ENCODE peak calls at places on chromosome 17, in five cellular contexts. G is transverse colon, B is neural progenitor cell, D is PC-9, Z is stomach. Q is an unnamed sample.

GRCh38 chr17:55547027-55547670 is 35.9 kb upstream of the SMIM36 start:
- DNase-seq in G (no peak), D (no peak), B (no peak), Z (no peak), Q (no peak)

GRCh38 chr17:45920083-45920482 is 25.7 kb downstream of the MAPT start:
- DNase-seq in G (no peak), Z (no peak), D (no peak), B (no peak), Q (no peak)

GRCh38 chr17:62822080-62822904 is 14.2 kb upstream of the MARCHF10 start:
- DNase-seq in D (no peak), B (no peak), Z (peak; percentile 51), G (no peak), Q (no peak)

GRCh38 chr17:700504-701094 is 14.0 kb downstream of the VPS53 start:
- DNase-seq in G (no peak), D (no peak), B (peak; percentile 38), Z (no peak), Q (no peak)

GRCh38 chr17:5555254-5555653 is 29.1 kb downstream of the NLRP1 start:
- DNase-seq in B (no peak), G (no peak), Z (no peak), D (no peak), Q (peak; percentile 35)

GRCh38 chr17:44000141-44000860 is 4.1 kb upstream of the NAGS start:
- DNase-seq in G (no peak), D (no peak), B (no peak), Z (no peak), Q (no peak)

GRCh38 chr17:76547183-76547641 is 7.4 kb downstream of the PRCD start:
- DNase-seq in G (peak; percentile 67), D (peak; percentile 47), B (peak; percentile 86), Z (peak; percentile 51), Q (peak; percentile 91)

GRCh38 chr17:71084219-71084618 is 914.9 kb downstream of the KCNJ2 start:
- DNase-seq in Z (peak; percentile 42), G (peak; percentile 46), B (peak; percentile 71), D (no peak), Q (peak; percentile 82)

GRCh38 chr17:35236821-35237220 is 6.1 kb upstream of the SLFN5 start:
- DNase-seq in Z (no peak), D (no peak), G (no peak), B (no peak), Q (no peak)

GRCh38 chr17:35795007-35795870 is at the start of gene MMP28:
- DNase-seq in D (peak; percentile 46), G (peak; percentile 84), B (peak; percentile 78), Z (peak; percentile 64), Q (peak; percentile 51)

GRCh38 chr17:31740611-31741082 is 118.4 kb downstream of the COPRS start:
- DNase-seq in Z (no peak), G (no peak), D (no peak), B (no peak), Q (no peak)

GRCh38 chr17:7807206-7807605 is 26.8 kb upstream of the KDM6B start:
- DNase-seq in G (no peak), B (no peak), Z (no peak), D (no peak), Q (no peak)

GRCh38 chr17:19386974-19387920 is at the start of gene MFAP4:
- DNase-seq in G (peak; percentile 60), D (no peak), Z (no peak), B (peak; percentile 80), Q (peak; percentile 95)

GRCh38 chr17:46126840-46127239 is 66.4 kb downstream of the KANSL1 start:
- DNase-seq in B (no peak), G (no peak), D (no peak), Z (no peak), Q (no peak)

GRCh38 chr17:16519021-16519420 is 27.0 kb upstream of the LRRC75A start:
- DNase-seq in D (no peak), G (no peak), B (no peak), Z (no peak), Q (no peak)

GRCh38 chr17:32490101-32490482 is 3.3 kb downstream of the CDK5R1 start:
- DNase-seq in G (no peak), Z (no peak), D (no peak), B (no peak), Q (peak; percentile 38)

GRCh38 chr17:68719431-68719830 is 118.3 kb upstream of the FAM20A start:
- DNase-seq in Z (no peak), G (no peak), B (no peak), D (no peak), Q (no peak)

GRCh38 chr17:36706437-36706731 is 105.0 kb downstream of the MRM1 start:
- DNase-seq in Z (no peak), G (no peak), B (no peak), D (no peak), Q (no peak)

GRCh38 chr17:29958947-29959657 is 17.7 kb downstream of the EFCAB5 start:
- DNase-seq in B (no peak), G (no peak), Z (no peak), D (no peak), Q (no peak)

GRCh38 chr17:19268611-19269010 is 31.4 kb downstream of the EPN2 start:
- DNase-seq in Z (no peak), B (no peak), G (no peak), D (no peak), Q (no peak)

GRCh38 chr17:48552453-48553189 is 7.7 kb upstream of the HOXB2 start:
- DNase-seq in Z (no peak), B (peak; percentile 36), G (no peak), D (no peak), Q (no peak)

GRCh38 chr17:6352016-6352415 is 82.9 kb downstream of the AIPL1 start:
- DNase-seq in D (no peak), G (no peak), Z (no peak), B (no peak), Q (no peak)

GRCh38 chr17:75652934-75653549 is 13.9 kb downstream of the RECQL5 start:
- DNase-seq in G (no peak), B (peak; percentile 74), D (peak; percentile 37), Z (no peak), Q (peak; percentile 69)

GRCh38 chr17:50148226-50149098 is 2.0 kb downstream of the PPP1R9B start:
- DNase-seq in B (peak; percentile 54), G (peak; percentile 78), Z (peak; percentile 62), D (peak; percentile 76), Q (no peak)
- TF ChIP-seq CTCF in B (peak; percentile 28), G (no peak), Z (no peak), D (peak; percentile 31), Q (no peak)

DNA sequence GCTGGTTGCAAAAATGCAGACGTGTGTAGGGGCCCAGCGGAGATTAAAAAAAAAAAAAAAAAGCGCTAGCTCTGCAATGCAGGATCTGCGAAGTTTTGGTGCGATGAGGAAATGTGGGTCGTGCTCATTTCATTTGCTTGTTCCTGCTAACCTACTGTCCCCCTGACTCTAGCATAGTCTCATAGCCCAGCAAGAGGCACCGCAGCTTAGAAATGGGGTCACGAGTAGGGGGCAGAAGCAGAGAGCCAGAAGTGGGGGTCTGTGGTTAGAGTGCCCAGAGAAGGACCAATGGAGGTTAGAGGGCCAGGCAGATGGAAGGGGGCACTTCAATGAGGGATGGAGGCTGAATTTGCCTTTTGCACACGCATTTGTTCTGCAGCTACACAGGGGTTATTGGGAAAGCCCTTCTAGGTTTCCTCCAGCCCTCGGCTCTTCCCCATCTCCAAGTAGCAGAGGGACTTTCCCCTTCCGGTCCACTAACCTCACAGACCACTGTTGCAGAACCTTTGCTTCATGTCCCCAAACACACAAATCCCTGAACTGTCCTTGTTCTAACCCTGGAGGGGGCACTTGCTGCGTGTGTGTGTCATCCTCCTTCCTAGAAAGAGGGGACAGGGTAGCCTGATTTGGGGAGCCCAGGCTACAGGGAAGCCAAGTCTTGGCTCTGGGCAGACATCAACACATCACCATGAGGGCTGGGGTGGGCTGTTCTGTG is 7.0 kb upstream of the NR1D1 start:
- DNase-seq in D (no peak), B (no peak), G (no peak), Z (no peak), Q (no peak)
- H3K4me3 ChIP-seq in D (no peak overlapping the region), B (no peak overlapping the region), G (no peak overlapping the region), Z (no peak overlapping the region), Q (no peak overlapping the region)

GRCh38 chr17:9750488-9750887 is 40.9 kb downstream of the DHRS7C start:
- DNase-seq in Z (no peak), G (no peak), D (no peak), B (no peak), Q (no peak)

GRCh38 chr17:9760336-9760735 is 31.1 kb downstream of the DHRS7C start:
- DNase-seq in D (no peak), B (no peak), Z (no peak), G (no peak), Q (no peak)

GRCh38 chr17:9755083-9755482 is 36.3 kb downstream of the DHRS7C start:
- DNase-seq in Z (no peak), G (no peak), D (no peak), B (no peak), Q (no peak)
- H3K27me3 ChIP-seq in Z (no peaks in the 10 kb centered on the region), G (peaks cover 6% of the 10 kb centered on the region), D (no peaks in the 10 kb centered on the region), B (no peaks in the 10 kb centered on the region), Q (no peaks in the 10 kb centered on the region)

GRCh38 chr17:50922739-50923405 is 56.7 kb upstream of the TOB1 start:
- DNase-seq in B (no peak), D (no peak), Z (no peak), G (peak; percentile 81), Q (no peak)

GRCh38 chr17:50924300-50924699 is 58.1 kb upstream of the TOB1 start:
- DNase-seq in D (no peak), G (no peak), Z (no peak), B (no peak), Q (no peak)

GRCh38 chr17:50924800-50925199 is 58.6 kb upstream of the TOB1 start:
- DNase-seq in D (no peak), G (no peak), B (no peak), Z (no peak), Q (no peak)

GRCh38 chr17:50922107-50922506 is 56.0 kb upstream of the TOB1 start:
- DNase-seq in D (peak; percentile 59), G (no peak), B (no peak), Z (no peak), Q (no peak)

DNA sequence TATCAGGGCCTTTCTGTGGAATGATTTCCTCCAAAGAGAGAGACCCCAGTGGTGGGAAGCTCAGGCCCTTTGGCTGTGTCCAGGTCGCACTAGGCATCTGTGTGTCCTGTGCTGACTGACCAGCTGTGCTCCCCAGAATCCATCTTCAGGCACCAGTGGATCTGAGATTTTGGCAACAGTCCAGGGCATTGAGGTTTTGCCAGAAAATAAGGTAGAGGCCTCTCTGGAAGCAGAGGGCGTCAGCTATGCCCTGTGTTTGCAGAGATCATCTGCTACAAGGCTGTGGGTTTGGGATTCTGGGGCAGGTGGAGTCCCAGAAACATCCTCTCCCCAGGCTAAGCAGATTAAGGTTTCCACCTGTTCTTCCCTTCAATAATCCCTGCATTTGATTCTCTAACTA is 57.5 kb upstream of the TOB1 start:
- DNase-seq in Z (no peak), G (no peak), B (no peak), D (no peak), Q (peak; percentile 69)
- TF ChIP-seq CTCF in Z (no peak), G (no peak), B (no peak), D (no peak), Q (no peak)

DNA sequence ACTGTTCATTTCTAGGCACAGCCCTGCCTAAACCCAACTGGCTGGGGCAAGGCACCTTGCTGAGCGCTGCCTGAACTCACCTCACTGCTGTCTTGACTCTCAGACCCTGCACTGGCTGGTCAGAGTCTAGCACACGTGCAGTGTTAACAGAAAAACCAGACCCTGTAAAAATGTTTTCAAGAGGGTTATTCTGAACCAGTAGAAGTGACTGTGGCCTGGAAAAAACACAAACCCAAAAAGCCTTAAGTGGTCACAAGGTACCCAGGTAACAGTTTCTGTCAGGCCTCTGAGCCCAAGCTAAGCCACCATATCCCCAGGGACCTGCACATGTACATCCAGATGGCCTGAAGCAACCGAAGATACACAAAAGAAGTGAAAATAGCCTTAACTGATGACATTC is 6.1 kb upstream of the EIF4A3 start:
- DNase-seq in D (no peak), B (no peak), G (no peak), Z (no peak), Q (no peak)
- H3K4me3 ChIP-seq in D (no peak overlapping the region), B (no peak overlapping the region), G (no peak overlapping the region), Z (no peak overlapping the region), Q (no peak overlapping the region)